ENCODE peak calls at places on chromosomes 5 and 9, in seven cellular contexts. H is adrenal gland, C is AG04450, V is IMR-90, U is cardiac fibroblast, W is GM10248, R is fibroblast of the aortic adventitia. T is an unnamed sample.

GRCh38 chr9:122065923-122066629 is 27.0 kb downstream of the TTLL11 start:
- DNase-seq in H (no peak), C (no peak), V (no peak), U (no peak), W (no peak), R (no peak), T (no peak)

GRCh38 chr5:86689103-86689729 is 71.5 kb downstream of the COX7C start:
- DNase-seq in H (no peak), C (no peak), V (no peak), U (no peak), W (no peak), R (no peak), T (no peak)

GRCh38 chr5:161546463-161547301 is at the start of gene GABRB2:
- DNase-seq in H (peak), C (no peak), V (no peak), U (peak), W (peak), R (peak), T (peak)

GRCh38 chr9:106920701-106921283 is 57.8 kb downstream of the ZNF462 start:
- DNase-seq in H (peak), C (no peak), V (peak), U (peak), W (no peak), R (peak), T (no peak)

GRCh38 chr5:180173875-180174586 is 35.0 kb downstream of the RASGEF1C start:
- DNase-seq in H (no peak), C (peak), V (peak), U (peak), W (no peak), R (peak), T (no peak)

GRCh38 chr5:68875351-68875750 is 218.5 kb upstream of the SLC30A5 start:
- DNase-seq in H (no peak), C (no peak), V (no peak), U (no peak), W (no peak), R (no peak), T (no peak)

GRCh38 chr9:33344145-33344544 is 53.8 kb downstream of the NFX1 start:
- DNase-seq in H (no peak), C (no peak), V (no peak), U (no peak), W (no peak), R (no peak), T (no peak)

GRCh38 chr9:84862786-84863185 is 193.3 kb downstream of the NTRK2 start:
- DNase-seq in H (no peak), C (no peak), V (no peak), U (peak), W (no peak), R (peak), T (no peak)

GRCh38 chr5:112931473-112931872 is 9.4 kb upstream of the REEP5 start:
- DNase-seq in H (peak), C (no peak), V (no peak), U (no peak), W (no peak), R (peak), T (no peak)

GRCh38 chr9:130488621-130489330 is 44.0 kb downstream of the ASS1 start:
- DNase-seq in H (no peak), C (no peak), V (no peak), U (no peak), W (no peak), R (no peak), T (no peak)

GRCh38 chr5:137753986-137754235 is 252 bp downstream of the HNRNPA0 start:
- DNase-seq in H (no peak), C (no peak), V (no peak), U (no peak), W (no peak), R (no peak), T (no peak)

GRCh38 chr9:35910613-35911488 is 1.6 kb downstream of the SPAAR start:
- DNase-seq in H (peak), C (no peak), V (peak), U (peak), W (peak), R (peak), T (no peak)

GRCh38 chr5:34998058-34998789 is 49.5 kb downstream of the AGXT2 start:
- DNase-seq in H (no peak), C (no peak), V (peak), U (peak), W (no peak), R (peak), T (no peak)

GRCh38 chr9:20349568-20349967 is 272.7 kb downstream of the MLLT3 start:
- DNase-seq in H (no peak), C (no peak), V (no peak), U (no peak), W (no peak), R (no peak), T (no peak)

GRCh38 chr5:169581580-169582227 is 1.9 kb upstream of the SPDL1 start:
- DNase-seq in H (peak), C (no peak), V (peak), U (peak), W (peak), R (peak), T (peak)

GRCh38 chr5:99059685-99060084 is 130.9 kb upstream of the CHD1 start:
- DNase-seq in H (no peak), C (no peak), V (no peak), U (no peak), W (peak), R (no peak), T (no peak)

GRCh38 chr9:128101690-128102089 is 25.8 kb downstream of the PTGES2 start:
- DNase-seq in H (peak), C (no peak), V (no peak), U (no peak), W (no peak), R (no peak), T (no peak)

GRCh38 chr9:19127881-19128719 is 808 bp upstream of the PLIN2 start:
- DNase-seq in H (peak), C (no peak), V (no peak), U (peak), W (no peak), R (peak), T (peak)

GRCh38 chr9:72362680-72363139 is 2.3 kb downstream of the ZFAND5 start:
- DNase-seq in H (peak), C (no peak), V (peak), U (peak), W (peak), R (peak), T (peak)

GRCh38 chr5:124124711-124125229 is 612.8 kb downstream of the CSNK1G3 start:
- DNase-seq in H (no peak), C (no peak), V (peak), U (no peak), W (no peak), R (no peak), T (no peak)

GRCh38 chr5:81020478-81021167 is 60.5 kb downstream of the RASGRF2 start:
- DNase-seq in H (no peak), C (no peak), V (peak), U (peak), W (no peak), R (no peak), T (no peak)

GRCh38 chr9:69744688-69745380 is 15.0 kb downstream of the PTAR1 start:
- DNase-seq in H (no peak), C (no peak), V (peak), U (peak), W (no peak), R (no peak), T (no peak)

GRCh38 chr9:69746859-69747560 is 12.8 kb downstream of the PTAR1 start:
- DNase-seq in H (no peak), C (no peak), V (no peak), U (no peak), W (no peak), R (no peak), T (no peak)

GRCh38 chr9:69743930-69744329 is 15.9 kb downstream of the PTAR1 start:
- DNase-seq in H (no peak), C (no peak), V (no peak), U (no peak), W (no peak), R (no peak), T (no peak)

GRCh38 chr9:69748304-69748703 is 11.5 kb downstream of the PTAR1 start:
- DNase-seq in H (no peak), C (no peak), V (no peak), U (no peak), W (no peak), R (no peak), T (no peak)

DNA sequence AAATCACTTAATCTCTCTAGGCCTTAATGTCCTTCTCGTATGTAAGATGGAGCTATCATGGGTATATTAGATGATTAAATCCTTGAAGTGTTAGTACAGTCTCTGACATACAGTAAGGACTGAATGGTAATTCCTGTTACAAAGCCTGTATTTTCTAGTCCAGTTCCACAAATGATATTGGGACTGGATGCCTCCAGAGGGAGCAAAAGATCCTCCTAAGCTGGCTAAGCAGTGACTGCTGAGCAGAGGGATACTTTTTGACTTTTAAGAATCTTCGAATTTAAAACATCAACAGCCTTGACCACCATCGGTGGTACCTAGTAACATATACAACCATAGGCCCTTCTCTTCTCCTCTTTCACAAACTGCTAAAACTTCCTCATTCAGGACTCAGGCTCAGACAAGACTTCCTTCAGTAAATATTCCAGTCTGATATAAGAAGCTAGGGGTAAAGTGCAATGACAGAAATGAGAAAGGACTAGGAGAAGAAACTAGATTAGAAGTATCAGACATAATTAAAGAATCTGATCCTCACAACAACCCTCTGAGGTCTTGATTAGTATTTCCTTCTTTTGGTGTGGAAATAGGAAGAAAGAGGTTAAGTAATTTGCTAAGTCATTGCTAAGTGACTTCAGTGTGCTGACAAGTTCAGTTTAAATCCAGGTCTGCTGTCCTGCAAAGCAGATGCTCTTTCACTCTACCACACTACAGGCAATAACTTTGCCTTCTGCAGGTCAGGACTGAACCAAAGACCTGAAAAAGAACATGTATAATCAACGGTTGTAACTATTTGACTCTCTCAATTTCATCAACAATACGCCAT is 13.9 kb downstream of the PTAR1 start:
- DNase-seq in H (no peak), C (no peak), V (peak), U (peak), W (no peak), R (peak), T (no peak)
- TF ChIP-seq CTCF in H (peak), C (peak), V (peak), U (peak), W (no peak), R (peak), T (no peak)

DNA sequence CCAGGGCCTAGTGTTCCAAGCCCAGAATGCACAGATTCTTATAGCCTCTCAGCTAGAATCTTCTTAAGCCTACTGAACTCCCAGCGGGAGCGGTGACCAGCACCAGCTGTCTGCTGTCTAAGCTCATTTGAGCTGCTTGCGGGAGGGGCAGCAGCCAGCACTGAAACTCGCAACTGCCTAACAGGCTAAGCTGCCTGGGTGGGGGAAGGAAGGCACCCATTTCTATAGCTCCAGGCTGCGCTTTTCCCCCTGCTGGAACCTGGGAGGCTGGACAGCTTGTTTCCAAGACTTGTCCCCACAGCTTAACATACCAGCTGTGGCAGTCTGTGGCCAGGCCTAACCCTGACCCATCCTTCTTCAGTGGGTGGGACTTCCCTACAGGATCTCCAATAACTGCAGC is 512.9 kb downstream of the EFNA5 start:
- DNase-seq in H (no peak), C (no peak), V (no peak), U (no peak), W (no peak), R (no peak), T (no peak)
- TF ChIP-seq CTCF in H (no peak), C (no peak), V (no peak), U (no peak), W (no peak), R (no peak), T (no peak)

GRCh38 chr5:74216012-74216411 is 424.5 kb downstream of the ENC1 start:
- DNase-seq in H (no peak), C (no peak), V (no peak), U (no peak), W (no peak), R (no peak), T (no peak)

GRCh38 chr5:74206571-74207550 is 433.7 kb downstream of the ENC1 start:
- DNase-seq in H (peak), C (no peak), V (peak), U (peak), W (no peak), R (peak), T (no peak)

GRCh38 chr5:74209566-74209965 is 431.0 kb downstream of the ENC1 start:
- DNase-seq in H (no peak), C (no peak), V (peak), U (no peak), W (no peak), R (peak), T (no peak)

DNA sequence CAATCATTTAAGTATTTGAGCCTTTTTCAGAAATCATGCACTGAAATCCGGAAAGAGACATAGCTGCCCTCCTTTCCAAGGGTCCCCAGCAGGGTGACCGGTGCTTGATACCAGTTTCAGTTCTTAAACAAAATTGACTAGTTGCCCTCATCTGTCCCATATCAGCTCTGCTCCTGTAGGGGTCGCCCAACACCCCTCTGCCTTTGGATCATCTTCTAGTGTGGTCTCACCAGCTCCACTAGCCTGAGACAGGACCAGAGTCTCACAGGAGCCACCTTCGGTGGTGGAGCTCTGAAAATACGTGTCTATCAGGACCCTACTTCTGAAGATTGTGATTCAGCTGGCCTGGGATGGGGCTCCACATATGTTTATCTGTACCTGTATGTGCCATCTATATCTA is 428.2 kb downstream of the ENC1 start:
- DNase-seq in H (no peak), C (no peak), V (peak), U (peak), W (peak), R (peak), T (peak)
- TF ChIP-seq CTCF in H (peak), C (peak), V (peak), U (peak), W (no peak), R (peak), T (peak)

DNA sequence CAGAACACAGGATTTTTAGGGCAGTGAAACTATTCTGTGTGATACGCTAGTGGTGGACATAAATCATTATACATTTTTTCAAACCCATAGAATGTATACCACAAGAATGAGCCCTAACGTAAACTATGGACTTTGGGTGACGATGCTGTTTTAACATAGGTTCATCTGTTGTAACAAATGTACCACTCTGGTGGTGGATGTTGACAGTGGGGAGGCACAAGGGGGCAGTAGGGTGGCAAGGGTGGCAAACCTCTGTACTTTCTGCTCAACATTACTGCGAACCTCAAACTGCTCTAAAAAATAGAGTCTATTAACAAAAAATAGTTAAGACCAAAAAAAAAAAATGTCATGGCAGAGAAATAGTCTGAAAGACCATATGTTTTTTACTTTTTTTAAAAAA is 9.1 kb upstream of the MVB12B start:
- DNase-seq in H (no peak), C (no peak), V (peak), U (peak), W (no peak), R (no peak), T (no peak)
- TF ChIP-seq CTCF in H (peak), C (peak), V (peak), U (no peak), W (no peak), R (no peak), T (no peak)

GRCh38 chr5:115329475-115329874 is 33.0 kb upstream of the CCDC112 start:
- DNase-seq in H (no peak), C (no peak), V (no peak), U (no peak), W (no peak), R (no peak), T (no peak)
- TF ChIP-seq CTCF in H (no peak), C (no peak), V (no peak), U (no peak), W (no peak), R (no peak), T (no peak)

DNA sequence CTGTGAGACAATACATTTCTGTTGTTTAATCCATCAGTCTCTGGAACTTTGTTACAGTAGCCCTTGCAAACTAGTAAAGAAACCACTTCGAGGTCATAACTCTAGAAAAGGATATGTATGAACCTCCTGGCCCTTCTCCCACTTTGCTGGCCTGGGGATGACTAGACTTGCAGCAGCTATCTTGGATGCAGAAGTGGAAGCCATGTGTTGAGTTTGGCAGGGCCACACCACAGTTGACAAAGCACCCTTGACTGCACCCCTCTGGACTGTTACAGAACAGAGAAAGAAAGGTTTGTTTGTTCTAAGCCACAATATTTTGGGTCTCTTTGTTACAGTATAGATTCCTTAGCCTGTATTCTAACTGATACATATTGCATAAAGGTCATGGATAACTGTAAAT is 183.2 kb upstream of the TAS2R1 start:
- DNase-seq in H (no peak), C (no peak), V (no peak), U (no peak), W (no peak), R (no peak), T (no peak)
- TF ChIP-seq CTCF in H (no peak), C (no peak), V (no peak), U (no peak), W (no peak), R (no peak), T (no peak)

DNA sequence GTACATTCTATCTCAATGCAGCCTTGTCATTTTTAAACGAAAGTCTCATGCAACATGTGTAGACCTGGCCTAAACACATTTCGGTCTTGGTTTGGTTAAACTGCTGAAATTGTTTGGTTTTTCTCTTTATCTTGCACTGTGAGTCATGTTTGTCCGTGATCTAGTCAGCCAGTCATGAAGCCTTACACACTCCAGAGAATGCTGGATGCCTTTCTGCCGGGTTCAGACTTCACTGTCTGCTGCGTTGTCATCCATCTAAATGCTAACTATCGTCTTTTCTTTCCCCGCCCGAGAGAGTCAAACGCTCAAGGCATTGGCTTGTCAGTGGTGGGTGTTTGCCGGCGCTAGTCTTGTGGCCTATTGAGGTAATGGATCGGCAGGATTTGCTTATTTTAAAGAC is 1194.6 kb upstream of the WWC1 start:
- DNase-seq in H (no peak), C (no peak), V (no peak), U (no peak), W (no peak), R (no peak), T (no peak)
- TF ChIP-seq CTCF in H (no peak), C (no peak), V (no peak), U (no peak), W (no peak), R (no peak), T (no peak)